ENCODE peak calls at places on chromosomes 13 and 19, in six cellular contexts. Z is AG09319, C is cardiac fibroblast, R is brain microvascular endothelial cell, G is mesothelial cell of epicardium, Y is AG10803. P is an unnamed sample.

GRCh38 chr13:106103779-106104178 is 431.7 kb downstream of the EFNB2 start:
- DNase-seq in Z (no peak), C (peak; percentile 88), R (peak; percentile 88), G (no peak), Y (peak; percentile 62), P (no peak)

GRCh38 chr13:96672016-96672415 is 322.3 kb downstream of the OXGR1 start:
- DNase-seq in Z (no peak), C (peak; percentile 39), R (no peak), G (no peak), Y (no peak), P (no peak)

GRCh38 chr13:87094646-87095045 is 576.5 kb upstream of the SLITRK5 start:
- DNase-seq in Z (no peak), C (no peak), R (no peak), G (no peak), Y (peak; percentile 10), P (peak; percentile 4)

GRCh38 chr13:37835392-37835791 is 34.2 kb downstream of the TRPC4 start:
- DNase-seq in Z (no peak), C (no peak), R (no peak), G (no peak), Y (no peak), P (no peak)

GRCh38 chr13:55410398-55411330 is 1730.1 kb upstream of the PRR20A start:
- DNase-seq in Z (no peak), C (no peak), R (no peak), G (no peak), Y (no peak), P (no peak)

GRCh38 chr13:60267498-60268202 is 103.9 kb upstream of the DIAPH3 start:
- DNase-seq in Z (no peak), C (peak; percentile 3), R (no peak), G (no peak), Y (peak; percentile 1), P (no peak)

GRCh38 chr19:44684892-44685847 is 13.8 kb upstream of the CEACAM16 start:
- DNase-seq in Z (peak; percentile 75), C (peak; percentile 90), R (peak; percentile 94), G (no peak), Y (peak; percentile 89), P (peak; percentile 63)

GRCh38 chr13:20182231-20182846 is 10.4 kb downstream of the GJB2 start:
- DNase-seq in Z (no peak), C (peak; percentile 82), R (peak; percentile 38), G (no peak), Y (peak; percentile 72), P (peak; percentile 43)

GRCh38 chr19:38248421-38248820 is 7.8 kb downstream of the PPP1R14A start:
- DNase-seq in Z (no peak), C (no peak), R (no peak), G (no peak), Y (no peak), P (no peak)

GRCh38 chr13:37608750-37609339 is 10.3 kb upstream of the POSTN start:
- DNase-seq in Z (no peak), C (peak; percentile 40), R (no peak), G (no peak), Y (no peak), P (no peak)

GRCh38 chr19:52336976-52337375 is 933 bp downstream of the ZNF610 start:
- DNase-seq in Z (no peak), C (peak; percentile 9), R (no peak), G (no peak), Y (no peak), P (no peak)

GRCh38 chr19:2726904-2727639 is 5.9 kb upstream of the DIRAS1 start:
- DNase-seq in Z (no peak), C (no peak), R (no peak), G (no peak), Y (no peak), P (no peak)

GRCh38 chr19:33502991-33503790 is 18.4 kb downstream of the PEPD start:
- DNase-seq in Z (no peak), C (no peak), R (no peak), G (no peak), Y (no peak), P (no peak)

GRCh38 chr19:40285353-40286234 is 449 bp upstream of the AKT2 start:
- DNase-seq in Z (peak; percentile 99), C (peak; percentile 100), R (peak; percentile 99), G (peak; percentile 95), Y (peak; percentile 99), P (peak; percentile 96)

GRCh38 chr19:40283414-40284250 is 1.5 kb downstream of the AKT2 start:
- DNase-seq in Z (no peak), C (no peak), R (no peak), G (no peak), Y (no peak), P (no peak)

GRCh38 chr19:40284251-40284500 is 969 bp downstream of the AKT2 start:
- DNase-seq in Z (no peak), C (no peak), R (no peak), G (no peak), Y (no peak), P (no peak)

GRCh38 chr19:40286235-40286530 is 1.0 kb upstream of the AKT2 start:
- DNase-seq in Z (no peak), C (no peak), R (no peak), G (no peak), Y (no peak), P (no peak)

DNA sequence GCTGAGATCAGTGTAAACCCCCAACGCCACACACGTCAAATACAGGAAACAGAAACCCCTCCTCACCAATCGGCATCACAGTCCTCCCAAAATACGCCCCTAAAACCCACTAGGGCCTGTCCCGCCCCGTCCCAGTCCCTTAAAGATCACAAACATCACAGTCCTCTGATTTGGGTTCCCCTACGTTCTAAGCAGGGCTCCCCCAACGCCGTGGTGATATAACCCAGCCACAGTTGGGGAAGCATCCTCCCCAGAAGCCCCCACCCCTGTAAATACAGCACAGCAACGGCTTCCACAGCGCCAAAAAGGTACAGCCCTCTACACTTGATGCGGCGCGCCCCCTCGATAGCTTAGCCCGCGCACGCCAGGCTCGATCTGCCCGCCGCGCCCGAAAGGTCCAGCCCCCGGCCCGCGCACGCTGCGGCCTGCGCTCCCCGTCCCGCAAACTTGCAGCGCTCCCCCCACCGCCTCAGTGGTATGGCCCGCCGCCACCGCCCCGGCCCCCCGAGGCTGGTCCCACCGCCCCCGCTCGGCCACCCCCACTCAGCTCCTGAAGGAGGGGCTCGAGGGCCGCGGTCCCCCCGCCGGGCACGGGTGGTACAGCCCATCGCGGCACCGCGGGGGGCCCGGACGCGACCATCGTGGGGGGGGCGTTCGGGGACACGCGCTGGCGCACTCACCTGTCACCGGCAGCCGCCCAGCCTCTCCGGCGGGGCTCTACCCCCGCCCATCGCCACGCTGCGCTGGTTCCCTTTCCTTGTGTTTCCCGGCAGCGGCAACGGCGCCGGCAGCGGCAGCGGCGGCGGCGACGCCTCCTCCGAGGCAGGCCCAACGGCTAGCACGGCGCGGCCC is at the start of gene AKT2:
- DNase-seq in Z (no peak), C (no peak), R (peak; percentile 3), G (peak; percentile 74), Y (peak; percentile 38), P (no peak)
- TF ChIP-seq CTCF in Z (no peak), C (no peak), R (no peak), G (no peak), Y (no peak), P (no peak)

GRCh38 chr19:10685210-10685609 is 16.0 kb upstream of the QTRT1 start:
- DNase-seq in Z (no peak), C (no peak), R (no peak), G (no peak), Y (no peak), P (no peak)
- TF ChIP-seq CTCF in Z (no peak), C (no peak), R (no peak), G (no peak), Y (no peak), P (no peak)

GRCh38 chr13:27868639-27869435 is 51.0 kb upstream of the PDX1 start:
- DNase-seq in Z (no peak), C (peak; percentile 25), R (peak; percentile 1), G (no peak), Y (peak; percentile 6), P (no peak)
- TF ChIP-seq CTCF in Z (peak; percentile 54), C (peak; percentile 49), R (peak; percentile 46), G (peak; percentile 67), Y (peak; percentile 64), P (peak; percentile 52)

DNA sequence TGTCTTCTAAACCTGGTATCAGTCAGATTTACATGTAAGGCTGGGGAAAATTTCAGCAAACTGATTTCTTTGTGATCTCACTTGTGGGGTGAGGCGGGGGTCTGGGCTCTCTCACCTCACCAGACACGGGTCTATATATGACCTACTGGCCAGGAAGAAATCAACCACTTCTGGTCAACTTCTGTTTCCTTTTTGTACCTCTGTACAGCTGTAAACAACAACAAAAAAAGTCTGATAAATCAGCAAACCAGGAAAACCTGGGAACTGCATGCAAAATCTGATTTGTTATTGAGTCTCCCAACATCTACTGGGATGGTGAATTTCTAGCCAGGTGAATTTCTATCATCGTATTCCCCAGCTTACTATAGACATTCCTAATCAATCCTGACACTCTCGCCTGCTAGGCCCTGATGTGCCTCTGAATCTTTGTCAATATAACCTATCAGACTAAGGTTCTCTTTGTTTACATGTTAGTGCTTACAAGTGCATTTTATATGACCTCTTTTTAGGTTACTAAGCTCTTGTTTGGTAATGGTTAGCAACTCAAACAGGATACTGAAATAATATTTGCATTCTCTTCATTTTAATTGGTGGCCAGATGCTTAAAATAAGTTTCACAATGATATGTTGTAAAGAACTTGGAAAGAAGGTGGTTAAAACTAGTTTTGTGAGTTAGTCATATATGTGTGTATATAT is 77.7 kb downstream of the LRRC63 start:
- DNase-seq in Z (no peak), C (no peak), R (no peak), G (no peak), Y (peak; percentile 46), P (no peak)
- TF ChIP-seq CTCF in Z (no peak), C (no peak), R (no peak), G (no peak), Y (no peak), P (no peak)

DNA sequence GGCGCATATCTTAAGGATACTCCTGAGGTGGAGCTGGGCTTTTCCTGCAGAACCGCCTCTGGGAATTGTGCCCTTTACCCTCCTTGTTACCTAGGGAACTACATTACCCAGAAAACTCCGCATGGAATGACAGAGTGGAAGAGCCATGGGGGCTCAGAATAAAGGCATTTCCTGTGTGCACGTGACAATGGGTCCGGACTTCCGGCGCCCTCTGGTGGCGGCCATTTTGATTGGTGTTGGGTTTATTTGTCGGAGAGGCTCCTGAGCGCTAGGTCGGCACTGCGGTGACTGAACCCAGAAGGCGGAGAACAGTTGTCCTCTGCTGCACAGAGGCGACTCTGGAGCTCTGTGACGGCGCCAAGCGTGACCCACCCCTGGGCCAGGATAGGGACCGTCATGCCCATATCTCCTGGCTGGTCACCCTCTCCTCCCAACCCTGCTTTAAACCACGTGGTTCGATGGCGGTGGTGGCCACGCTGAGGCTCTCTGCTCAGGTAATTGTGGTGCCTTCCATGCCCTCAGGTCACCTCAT is at the start of gene ZNF587B:
- DNase-seq in Z (no peak), C (peak; percentile 89), R (peak; percentile 78), G (no peak), Y (no peak), P (no peak)
- TF ChIP-seq CTCF in Z (peak; percentile 19), C (no peak), R (peak; percentile 54), G (peak; percentile 76), Y (peak; percentile 20), P (peak; percentile 48)

P was measured in kidney epithelial cell.